ENCODE peak calls at places on chromosomes 1 and 21, in four cellular contexts. Y, Q, E and V are unnamed samples. For H3K4me1 and H3K27me3, the result is how much of the 10 kb centered on the place peaks cover.

GRCh38 chr1:198496216-198497143 is 44.0 kb downstream of the ATP6V1G3 start:
- DNase-seq in Y (peak), Q (peak), E (no peak), V (no peak)

GRCh38 chr21:41168391-41169257 is 664 bp downstream of the BACE2 start:
- DNase-seq in Y (peak), Q (peak), E (peak), V (peak)

GRCh38 chr1:93620169-93620840 is 61.3 kb downstream of the BCAR3 start:
- DNase-seq in Y (peak), Q (no peak), E (no peak), V (no peak)

GRCh38 chr1:211332839-211333238 is 6.2 kb downstream of the TRAF5 start:
- DNase-seq in Y (peak), Q (no peak), E (no peak), V (no peak)

GRCh38 chr1:109598655-109599054 is 20.8 kb downstream of the GNAT2 start:
- DNase-seq in Y (peak), Q (no peak), E (no peak), V (no peak)

GRCh38 chr1:40638097-40639036 is 27.1 kb downstream of the RIMS3 start:
- DNase-seq in Y (peak), Q (no peak), E (no peak), V (no peak)

GRCh38 chr1:100950776-100951175 is 54.9 kb downstream of the SLC30A7 start:
- DNase-seq in Y (peak), Q (peak), E (no peak), V (no peak)

GRCh38 chr1:82880506-82880905 is 1079.8 kb downstream of the ADGRL2 start:
- DNase-seq in Y (no peak), Q (no peak), E (no peak), V (no peak)

GRCh38 chr21:43767980-43768867 is 7.9 kb downstream of the CSTB start:
- DNase-seq in Y (peak), Q (peak), E (peak), V (no peak)

GRCh38 chr1:201898240-201898894 is 9.7 kb downstream of the SHISA4 start:
- DNase-seq in Y (no peak), Q (no peak), E (no peak), V (no peak)

GRCh38 chr1:203084588-203085527 is 954 bp downstream of the MYOG start:
- DNase-seq in Y (no peak), Q (no peak), E (peak), V (no peak)

GRCh38 chr1:168287237-168287664 is 6.6 kb downstream of the TBX19 start:
- DNase-seq in Y (peak), Q (peak), E (no peak), V (no peak)

GRCh38 chr1:24910751-24911650 is 19.1 kb downstream of the RUNX3 start:
- DNase-seq in Y (no peak), Q (no peak), E (no peak), V (no peak)

GRCh38 chr1:84374991-84375838 is 23.1 kb upstream of the DNASE2B start:
- DNase-seq in Y (peak), Q (no peak), E (peak), V (no peak)

GRCh38 chr1:28646040-28646439 is 2.4 kb upstream of the RNU11 start:
- DNase-seq in Y (no peak), Q (no peak), E (no peak), V (no peak)

GRCh38 chr1:52080014-52080415 is 23.9 kb downstream of the BTF3L4 start:
- DNase-seq in Y (no peak), Q (no peak), E (no peak), V (no peak)

GRCh38 chr1:211928993-211929637 is 98.6 kb upstream of the LPGAT1 start:
- DNase-seq in Y (peak), Q (no peak), E (no peak), V (no peak)

GRCh38 chr1:165851034-165851658 is 23.7 kb downstream of the UCK2 start:
- DNase-seq in Y (peak), Q (no peak), E (no peak), V (no peak)

GRCh38 chr1:204726478-204726877 is 40.9 kb upstream of the LRRN2 start:
- DNase-seq in Y (peak), Q (peak), E (no peak), V (no peak)

GRCh38 chr1:156752843-156753486 is 1.5 kb upstream of the HDGF start:
- DNase-seq in Y (peak), Q (no peak), E (no peak), V (no peak)

GRCh38 chr1:27727126-27727525 is 1.4 kb downstream of the FAM76A start:
- DNase-seq in Y (peak), Q (peak), E (no peak), V (no peak)

GRCh38 chr1:26378088-26378878 is 5.7 kb upstream of the ZNF683 start:
- DNase-seq in Y (peak), Q (peak), E (no peak), V (no peak)

GRCh38 chr1:165828103-165828558 is 717 bp downstream of the UCK2 start:
- DNase-seq in Y (peak), Q (peak), E (peak), V (peak)

GRCh38 chr1:204601979-204602653 is 83.4 kb downstream of the LRRN2 start:
- DNase-seq in Y (no peak), Q (no peak), E (no peak), V (no peak)

GRCh38 chr1:204989266-204990058 is 53.5 kb upstream of the CNTN2 start:
- DNase-seq in Y (peak), Q (peak), E (peak), V (peak)

GRCh38 chr1:53079251-53079650 is 17.2 kb downstream of the PODN start:
- DNase-seq in Y (no peak), Q (no peak), E (peak), V (no peak)

GRCh38 chr1:3062616-3063378 is 6.2 kb upstream of the PRDM16 start:
- DNase-seq in Y (no peak), Q (no peak), E (no peak), V (peak)
- H3K4me3 ChIP-seq in Y (no peak), Q (no peak), E (no peak), V (no peak)

GRCh38 chr1:54275349-54275748 is 75.4 kb downstream of the MRPL37 start:
- DNase-seq in Y (peak), Q (peak), E (peak), V (peak)

GRCh38 chr1:54276617-54277450 is 76.9 kb downstream of the MRPL37 start:
- DNase-seq in Y (no peak), Q (no peak), E (no peak), V (no peak)

GRCh38 chr1:54279457-54279856 is 79.5 kb downstream of the MRPL37 start:
- DNase-seq in Y (no peak), Q (no peak), E (no peak), V (no peak)

GRCh38 chr1:54278941-54279422 is 79.0 kb downstream of the MRPL37 start:
- DNase-seq in Y (peak), Q (no peak), E (no peak), V (no peak)

DNA sequence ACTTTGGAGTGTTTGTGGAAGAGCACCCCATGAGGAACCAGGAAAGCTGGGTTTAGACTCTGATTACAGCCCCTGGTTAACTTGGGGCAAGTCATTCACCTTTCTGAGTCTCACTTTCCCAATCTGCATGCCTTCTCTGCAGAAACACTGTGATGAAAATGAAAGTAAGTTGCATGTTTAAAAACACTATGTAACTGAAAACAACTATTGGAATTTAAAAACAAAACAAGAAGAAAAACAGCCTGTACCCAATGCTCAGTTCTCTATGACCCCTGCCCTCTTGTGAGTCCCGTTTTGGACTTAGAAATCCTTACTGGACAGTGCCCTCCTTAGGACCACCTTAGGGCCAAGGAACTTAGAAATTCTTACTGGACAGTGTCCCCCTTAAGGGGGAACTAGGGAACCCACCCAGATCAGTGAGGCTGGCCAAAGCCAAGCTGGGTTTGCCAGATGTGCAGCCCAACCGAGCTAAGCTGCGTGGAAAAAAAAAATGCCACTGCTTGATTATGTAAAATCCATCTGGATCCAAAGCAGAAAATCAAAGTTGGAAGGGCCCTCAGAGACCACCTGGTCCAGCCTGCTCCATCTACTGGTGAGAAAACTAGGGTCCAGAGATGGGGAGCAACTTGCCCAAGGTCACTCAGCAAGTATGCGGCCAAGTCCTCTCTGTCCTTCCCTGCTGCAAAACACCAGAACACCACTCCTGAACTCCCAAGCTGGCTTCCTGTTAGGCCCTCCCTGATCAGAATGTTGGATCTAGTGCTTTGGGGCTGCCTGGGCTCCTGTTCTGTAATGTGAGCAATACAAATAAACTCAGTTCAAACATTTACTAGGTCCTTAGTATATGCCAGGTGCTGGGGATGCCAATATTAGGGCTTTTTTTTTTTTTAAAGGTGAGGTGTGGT is 77.7 kb downstream of the MRPL37 start:
- DNase-seq in Y (no peak), Q (no peak), E (no peak), V (peak)
- H3K4me1 ChIP-seq in Y (under half), Q (under half), E (half or more), V (half or more)

GRCh38 chr1:229155472-229155871 is 115.4 kb upstream of the RAB4A start:
- DNase-seq in Y (no peak), Q (no peak), E (peak), V (no peak)

GRCh38 chr1:229150518-229150917 is 120.4 kb upstream of the RAB4A start:
- DNase-seq in Y (no peak), Q (no peak), E (no peak), V (no peak)

GRCh38 chr1:229156819-229157218 is 114.1 kb upstream of the RAB4A start:
- DNase-seq in Y (peak), Q (no peak), E (no peak), V (no peak)

GRCh38 chr1:229158317-229159294 is 112.3 kb upstream of the RAB4A start:
- DNase-seq in Y (no peak), Q (no peak), E (no peak), V (no peak)

DNA sequence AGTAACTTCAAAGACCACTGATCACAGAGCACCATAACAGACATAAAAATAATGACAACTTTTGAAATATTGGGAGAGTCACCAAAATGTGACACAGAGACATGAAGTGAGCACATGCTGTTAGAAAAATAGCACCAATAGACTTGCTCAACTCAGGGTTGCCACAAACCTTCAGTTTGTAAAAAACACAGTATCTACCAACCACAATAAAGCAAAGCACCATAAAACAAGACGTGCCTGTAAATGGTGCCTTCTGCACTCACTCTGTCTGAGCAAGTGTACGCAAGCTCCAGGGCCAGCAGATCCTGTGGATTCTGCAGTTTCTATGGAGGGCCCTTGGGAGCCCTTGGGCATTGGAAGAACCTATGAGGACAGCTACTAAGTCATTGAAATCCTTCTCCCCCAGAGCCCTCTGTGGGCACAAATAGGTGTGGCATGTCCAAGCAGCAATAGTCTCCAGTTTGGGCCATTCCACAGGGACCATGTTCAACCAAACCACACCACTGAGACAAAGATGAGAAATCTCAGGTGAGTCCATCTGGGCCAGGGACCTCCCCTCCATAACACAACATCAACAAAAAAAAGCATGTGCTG is 116.9 kb upstream of the RAB4A start:
- DNase-seq in Y (no peak), Q (no peak), E (no peak), V (no peak)
- H3K27me3 ChIP-seq in Y (under half), Q (under half), E (under half), V (under half)

DNA sequence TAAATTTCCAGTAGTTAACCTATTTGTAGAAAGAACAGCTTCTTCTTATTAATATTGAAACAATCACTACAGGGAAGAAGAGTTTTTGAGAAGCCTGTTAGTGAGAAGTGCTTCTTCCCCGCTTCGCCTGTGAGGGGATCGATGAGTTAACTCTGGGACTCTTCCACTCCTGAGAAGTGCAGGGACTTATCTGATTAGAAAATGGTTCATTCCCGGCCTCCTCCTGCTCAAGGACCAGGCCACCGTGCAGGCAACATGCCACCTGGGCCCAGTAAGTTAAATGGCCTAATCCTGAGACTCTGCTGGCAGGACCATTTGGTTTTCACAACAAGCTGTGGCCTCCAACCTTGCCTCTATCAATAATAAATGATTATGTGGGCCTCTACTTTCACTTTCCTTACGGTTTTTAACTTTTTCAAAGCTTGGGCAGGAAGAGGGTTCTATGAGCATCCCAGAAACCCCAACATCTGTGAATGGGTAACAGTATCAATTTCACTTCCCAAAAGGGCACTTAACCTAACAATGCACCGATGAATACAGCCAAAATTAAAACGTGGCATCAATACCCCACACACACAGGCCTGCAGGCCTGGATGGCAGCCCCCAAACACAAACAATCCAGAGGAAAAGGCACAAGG is 33.1 kb downstream of the SIPA1L2 start:
- DNase-seq in Y (no peak), Q (no peak), E (no peak), V (peak)
- H3K4me3 ChIP-seq in Y (no peak), Q (no peak), E (no peak), V (no peak)

GRCh38 chr1:42335809-42336518 is 929 bp upstream of the FOXJ3 start:
- DNase-seq in Y (peak), Q (peak), E (peak), V (no peak)
- H3K4me1 ChIP-seq in Y (under half), Q (under half), E (under half), V (under half)

DNA sequence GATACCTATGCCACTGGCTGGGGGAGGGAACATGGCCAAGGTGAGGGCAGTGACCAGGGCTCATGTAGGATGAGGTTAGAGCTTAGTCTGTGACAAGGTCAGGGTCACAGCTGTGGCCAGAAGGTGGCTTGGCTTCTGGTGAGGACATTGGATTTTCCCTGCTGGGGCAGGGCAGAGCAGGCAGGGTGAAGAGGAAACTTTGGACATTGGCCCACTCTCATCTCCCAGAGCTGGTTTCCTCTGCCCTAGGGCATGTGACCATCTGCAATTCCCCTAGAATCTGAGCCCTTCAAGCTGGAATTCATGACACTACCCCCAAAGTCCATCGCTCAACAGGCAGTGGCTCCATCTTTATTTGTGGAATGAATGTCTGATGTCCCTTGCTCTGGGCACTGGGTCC is 5.3 kb downstream of the DMBX1 start:
- DNase-seq in Y (no peak), Q (no peak), E (no peak), V (no peak)
- H3K27me3 ChIP-seq in Y (half or more), Q (half or more), E (under half), V (under half)

DNA sequence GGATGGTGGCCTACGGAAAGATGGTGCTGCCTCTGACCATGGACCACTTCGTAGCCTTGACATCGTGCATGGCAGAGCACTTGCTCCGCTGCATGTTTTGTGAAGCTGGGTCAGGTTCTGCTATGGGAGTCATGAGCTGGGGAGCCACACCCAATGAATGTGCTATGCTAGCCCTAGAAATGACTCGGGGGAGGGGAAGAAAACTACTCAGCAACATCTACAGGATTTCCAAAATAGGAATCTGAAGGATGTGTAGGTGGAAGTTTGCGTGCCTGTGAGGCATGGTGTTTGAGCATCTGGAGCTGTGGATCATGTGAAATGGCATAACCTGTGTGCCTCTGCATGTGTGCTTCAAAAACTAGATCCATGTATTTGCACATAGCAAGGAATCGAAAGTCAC is 247.3 kb downstream of the CACNA1E start:
- DNase-seq in Y (no peak), Q (no peak), E (no peak), V (no peak)
- H3K4me3 ChIP-seq in Y (no peak), Q (no peak), E (no peak), V (no peak)

GRCh38 chr21:34923626-34924025 is 125.5 kb downstream of the RUNX1 start:
- DNase-seq in Y (no peak), Q (no peak), E (no peak), V (no peak)

GRCh38 chr21:34924194-34924593 is 124.9 kb downstream of the RUNX1 start:
- DNase-seq in Y (no peak), Q (no peak), E (no peak), V (no peak)

GRCh38 chr21:34923202-34923601 is 125.9 kb downstream of the RUNX1 start:
- DNase-seq in Y (no peak), Q (no peak), E (no peak), V (no peak)

GRCh38 chr21:34925597-34925996 is 123.5 kb downstream of the RUNX1 start:
- DNase-seq in Y (no peak), Q (no peak), E (no peak), V (no peak)

DNA sequence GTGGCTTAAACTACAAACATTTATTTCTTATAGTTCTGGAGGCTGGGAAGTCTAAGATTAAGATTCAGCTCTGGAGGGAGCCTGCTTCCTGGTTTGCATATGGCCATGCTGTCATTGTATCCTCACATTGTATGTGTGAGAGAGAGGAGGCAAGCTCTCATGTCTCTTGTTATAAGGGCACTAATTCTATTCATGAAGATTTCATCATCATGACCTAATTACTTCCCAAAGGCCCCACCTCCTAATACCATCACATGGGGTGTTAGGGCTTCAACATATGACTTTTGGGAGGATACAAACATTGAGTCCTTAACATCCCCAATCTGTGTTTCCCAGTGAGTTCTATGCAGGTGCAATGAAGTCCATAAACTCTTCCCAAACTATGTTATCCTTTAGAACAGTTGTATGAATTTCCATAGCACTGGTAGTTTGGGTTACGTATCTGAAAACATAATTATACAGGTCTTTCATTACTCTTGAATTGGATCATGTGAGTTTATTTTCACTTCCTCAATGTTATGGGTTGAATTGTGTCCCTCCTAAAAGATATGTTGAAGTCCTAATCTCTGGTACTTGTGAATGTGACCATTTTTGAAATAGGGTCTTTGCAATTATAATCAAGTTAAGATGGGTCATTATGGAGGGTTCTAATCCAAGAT is 124.2 kb downstream of the RUNX1 start:
- DNase-seq in Y (no peak), Q (no peak), E (no peak), V (no peak)
- H3K4me1 ChIP-seq in Y (under half), Q (under half), E (under half), V (under half)